ENCODE peak calls at places on chromosome 3, in four cellular contexts. V is testis, H is ovary, K is uterus. O is an unnamed sample.

GRCh38 chr3:134055661-134056060 is 25.9 kb upstream of the SLCO2A1 start:
- DNase-seq in V (no peak), H (no peak), K (no peak), O (no peak)

GRCh38 chr3:56940989-56941388 is 119.5 kb upstream of the SPATA12 start:
- DNase-seq in V (no peak), H (no peak), K (no peak), O (no peak)

GRCh38 chr3:177256991-177257390 is 59.7 kb upstream of the TBL1XR1 start:
- DNase-seq in V (no peak), H (no peak), K (no peak), O (no peak)

GRCh38 chr3:177640319-177640997 is 443.2 kb upstream of the TBL1XR1 start:
- DNase-seq in V (no peak), H (no peak), K (no peak), O (no peak)

GRCh38 chr3:124256599-124256998 is 264.7 kb upstream of the ROPN1 start:
- DNase-seq in V (no peak), H (no peak), K (no peak), O (no peak)

GRCh38 chr3:188595890-188596376 is 442.0 kb downstream of the LPP start:
- DNase-seq in V (no peak), H (no peak), K (no peak), O (no peak)

GRCh38 chr3:104044002-104044401 is 1322.7 kb upstream of the ALCAM start:
- DNase-seq in V (no peak), H (no peak), K (no peak), O (no peak)

GRCh38 chr3:114310701-114311100 is 16.9 kb downstream of the TIGIT start:
- DNase-seq in V (no peak), H (no peak), K (no peak), O (no peak)

GRCh38 chr3:101577276-101577675 is 3.3 kb downstream of the PCNP start:
- DNase-seq in V (no peak), H (no peak), K (no peak), O (no peak)

GRCh38 chr3:114552527-114552812 is 258.6 kb downstream of the TIGIT start:
- DNase-seq in V (no peak), H (no peak), K (no peak), O (no peak)

GRCh38 chr3:9727041-9727595 is 4.4 kb upstream of the BRPF1 start:
- DNase-seq in V (peak), H (no peak), K (no peak), O (no peak)

GRCh38 chr3:141109761-141110160 is 58.6 kb downstream of the SPSB4 start:
- DNase-seq in V (no peak), H (no peak), K (peak), O (no peak)

GRCh38 chr3:78604328-78604727 is 1163.5 kb downstream of the ROBO1 start:
- DNase-seq in V (no peak), H (no peak), K (no peak), O (no peak)

GRCh38 chr3:41265823-41266273 is 66.5 kb downstream of the CTNNB1 start:
- DNase-seq in V (no peak), H (no peak), K (no peak), O (no peak)

GRCh38 chr3:174287601-174288180 is 571.4 kb upstream of the NAALADL2 start:
- DNase-seq in V (no peak), H (no peak), K (no peak), O (no peak)

GRCh38 chr3:32843504-32844321 is 25.9 kb downstream of the TRIM71 start:
- DNase-seq in V (no peak), H (no peak), K (no peak), O (no peak)

GRCh38 chr3:64341355-64341754 is 116.1 kb upstream of the PRICKLE2 start:
- DNase-seq in V (peak), H (no peak), K (peak), O (no peak)

GRCh38 chr3:25916286-25916685 is 126.4 kb downstream of the OXSM start:
- DNase-seq in V (no peak), H (no peak), K (no peak), O (no peak)

GRCh38 chr3:3800076-3800448 is 831 bp downstream of the LRRN1 start:
- DNase-seq in V (peak), H (peak), K (no peak), O (no peak)

GRCh38 chr3:117562000-117562399 is 852.4 kb downstream of the TUSC7 start:
- DNase-seq in V (no peak), H (no peak), K (no peak), O (no peak)

GRCh38 chr3:171225698-171226097 is 199.2 kb upstream of the SLC2A2 start:
- DNase-seq in V (no peak), H (no peak), K (no peak), O (no peak)

GRCh38 chr3:188954590-188955208 is 217.1 kb upstream of the TPRG1 start:
- DNase-seq in V (peak), H (peak), K (peak), O (peak)

GRCh38 chr3:29889230-29889629 is 608.4 kb downstream of the RBMS3 start:
- DNase-seq in V (no peak), H (no peak), K (no peak), O (no peak)

GRCh38 chr3:47850062-47850802 is 47.3 kb downstream of the DHX30 start:
- DNase-seq in V (no peak), H (no peak), K (no peak), O (no peak)

GRCh38 chr3:171285287-171285686 is 174.9 kb downstream of the TNIK start:
- DNase-seq in V (no peak), H (no peak), K (no peak), O (no peak)

GRCh38 chr3:61438253-61439115 is 122.9 kb upstream of the PTPRG start:
- DNase-seq in V (no peak), H (no peak), K (no peak), O (no peak)

GRCh38 chr3:713225-713624 is 379.6 kb upstream of the CNTN6 start:
- DNase-seq in V (no peak), H (no peak), K (no peak), O (no peak)

GRCh38 chr3:186219211-186219638 is 110.3 kb upstream of the ETV5 start:
- DNase-seq in V (no peak), H (no peak), K (no peak), O (no peak)

GRCh38 chr3:43063114-43063513 is 42.8 kb downstream of the POMGNT2 start:
- DNase-seq in V (no peak), H (no peak), K (no peak), O (no peak)

GRCh38 chr3:36214460-36214859 is 165.8 kb upstream of the STAC start:
- DNase-seq in V (no peak), H (no peak), K (no peak), O (no peak)

GRCh38 chr3:85554153-85554552 is 595.4 kb downstream of the CADM2 start:
- DNase-seq in V (no peak), H (no peak), K (no peak), O (no peak)

GRCh38 chr3:71498053-71498452 is 85.5 kb downstream of the FOXP1 start:
- DNase-seq in V (no peak), H (no peak), K (no peak), O (no peak)

DNA sequence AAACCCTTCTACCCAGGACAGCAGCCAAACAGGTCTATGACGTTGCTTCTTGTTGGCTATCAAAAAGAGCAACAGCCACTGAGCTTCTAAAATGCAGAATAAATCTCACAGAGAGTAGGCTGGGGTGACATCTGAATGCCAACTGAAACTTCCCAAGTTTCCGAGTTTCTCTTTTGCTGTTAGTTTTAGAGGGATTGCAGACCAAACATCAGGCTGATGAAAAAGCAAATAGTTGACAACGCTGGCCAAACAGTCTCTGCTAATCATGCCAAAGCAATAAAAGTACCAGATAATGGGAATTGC is 670 bp upstream of the CBLB start:
- DNase-seq in V (no peak), H (no peak), K (no peak), O (no peak)
- TF ChIP-seq POLR2A in V (no peak), H (no peak), K (no peak), O (no peak)

DNA sequence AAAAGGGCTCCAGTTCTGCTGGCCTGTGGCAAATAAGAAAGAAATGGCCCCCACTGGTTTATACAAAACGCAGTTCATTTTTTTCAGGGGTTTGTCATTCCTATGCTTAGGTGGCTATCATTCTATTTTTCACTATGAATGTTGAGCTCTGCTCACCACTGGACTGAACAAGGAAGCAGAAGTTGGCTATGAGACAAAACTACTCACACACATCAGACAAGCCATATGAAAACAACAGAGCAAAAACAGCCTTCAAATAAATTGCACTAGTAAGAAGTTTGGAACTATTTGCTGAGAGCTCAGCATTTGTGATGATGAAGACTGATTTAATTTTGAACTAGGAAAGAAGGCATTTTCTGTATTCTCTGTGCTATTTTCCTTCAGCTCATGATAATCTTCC is 328.5 kb downstream of the MECOM start:
- DNase-seq in V (no peak), H (no peak), K (no peak), O (no peak)
- H3K27ac ChIP-seq in V (no peak), H (no peak), K (no peak), O (no peak)

GRCh38 chr3:131738095-131738494 is 235.3 kb upstream of the MRPL3 start:
- DNase-seq in V (no peak), H (no peak), K (no peak), O (no peak)
- TF ChIP-seq POLR2A in V (no peak), H (no peak), K (no peak), O (no peak)

GRCh38 chr3:11635671-11636371 is 7.9 kb downstream of the VGLL4 start:
- DNase-seq in V (no peak), H (no peak), K (no peak), O (no peak)

GRCh38 chr3:11634974-11635612 is 8.6 kb downstream of the VGLL4 start:
- DNase-seq in V (no peak), H (no peak), K (no peak), O (no peak)

GRCh38 chr3:11637901-11638668 is 5.6 kb downstream of the VGLL4 start:
- DNase-seq in V (peak), H (no peak), K (no peak), O (no peak)

GRCh38 chr3:11634081-11634635 is 9.6 kb downstream of the VGLL4 start:
- DNase-seq in V (no peak), H (no peak), K (peak), O (no peak)

DNA sequence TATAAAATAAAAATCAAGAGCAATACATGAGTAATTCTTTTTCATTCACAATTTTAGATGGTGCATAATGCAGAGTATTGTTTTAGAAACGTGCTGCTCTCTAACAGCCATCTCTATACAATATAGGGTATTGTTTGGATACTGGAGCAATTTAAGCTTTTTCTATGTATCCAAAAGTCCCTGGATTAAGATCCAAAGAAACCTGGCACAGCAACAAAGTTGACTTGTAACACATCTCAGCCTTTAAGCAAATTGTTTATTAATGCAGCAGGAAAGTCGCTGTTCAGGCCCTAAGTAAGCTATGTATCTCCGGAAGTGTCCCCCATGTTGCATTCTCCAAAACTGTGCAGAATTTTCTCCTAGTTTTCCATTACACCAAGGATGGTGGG is 7.3 kb downstream of the VGLL4 start:
- DNase-seq in V (no peak), H (no peak), K (no peak), O (no peak)
- H3K27ac ChIP-seq in V (peak), H (peak), K (peak), O (peak)

GRCh38 chr3:149296972-149297371 is 36.5 kb downstream of the TM4SF18 start:
- DNase-seq in V (no peak), H (no peak), K (no peak), O (no peak)

GRCh38 chr3:149305376-149305775 is 28.1 kb downstream of the TM4SF18 start:
- DNase-seq in V (no peak), H (no peak), K (no peak), O (no peak)

DNA sequence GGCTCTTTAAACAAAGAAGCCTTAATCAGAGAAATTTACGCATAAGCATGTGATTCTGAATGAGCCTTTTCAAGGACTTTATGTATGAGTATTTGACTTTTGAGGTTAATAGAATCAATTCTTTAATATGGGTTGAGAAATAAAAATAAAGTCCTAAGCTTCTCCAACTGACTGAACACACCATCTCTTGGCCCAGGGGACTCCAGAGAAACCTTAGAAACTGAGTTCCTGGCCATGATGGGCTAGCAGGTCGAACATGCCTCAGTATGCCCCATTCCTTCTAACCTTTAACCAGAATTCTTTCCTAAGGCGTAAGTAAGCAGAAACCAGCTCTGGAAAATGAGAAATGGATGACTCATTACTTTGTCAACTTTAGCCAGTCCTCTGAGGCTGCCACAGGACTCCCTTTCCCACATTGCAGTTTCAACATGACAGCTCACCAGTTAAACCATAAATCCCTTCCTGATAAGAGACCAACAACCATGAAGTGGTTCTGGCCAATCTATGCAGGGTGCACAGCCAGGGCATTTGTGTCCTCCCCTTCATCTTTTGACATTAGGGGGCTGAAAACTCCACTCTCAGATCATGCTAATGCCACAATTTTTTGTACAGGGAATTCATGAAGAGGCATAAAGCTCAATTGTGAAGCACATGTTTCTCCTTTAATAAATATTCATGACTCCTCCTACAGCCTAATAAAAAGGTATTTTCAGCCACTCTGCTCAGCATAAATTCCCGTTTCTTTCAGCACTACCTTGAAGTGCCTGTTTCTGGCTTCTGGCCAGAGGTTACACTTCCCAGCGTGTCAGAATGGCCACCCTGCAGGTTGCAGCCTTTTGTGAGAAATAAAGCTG is 33.3 kb downstream of the TM4SF18 start:
- DNase-seq in V (no peak), H (no peak), K (peak), O (no peak)
- TF ChIP-seq POLR2A in V (no peak), H (no peak), K (no peak), O (no peak)

GRCh38 chr3:196169836-196170240 is 41.4 kb downstream of the ZDHHC19 start:
- DNase-seq in V (no peak), H (no peak), K (no peak), O (no peak)
- H3K27ac ChIP-seq in V (no peak), H (no peak), K (no peak), O (no peak)

GRCh38 chr3:50454671-50455070 is 48.8 kb downstream of the CACNA2D2 start:
- DNase-seq in V (no peak), H (no peak), K (no peak), O (no peak)

GRCh38 chr3:50453907-50454306 is 49.5 kb downstream of the CACNA2D2 start:
- DNase-seq in V (no peak), H (no peak), K (no peak), O (no peak)

GRCh38 chr3:50448752-50449539 is 54.5 kb downstream of the CACNA2D2 start:
- DNase-seq in V (no peak), H (no peak), K (no peak), O (no peak)

GRCh38 chr3:50447290-50447840 is 56.1 kb downstream of the CACNA2D2 start:
- DNase-seq in V (no peak), H (no peak), K (no peak), O (no peak)

DNA sequence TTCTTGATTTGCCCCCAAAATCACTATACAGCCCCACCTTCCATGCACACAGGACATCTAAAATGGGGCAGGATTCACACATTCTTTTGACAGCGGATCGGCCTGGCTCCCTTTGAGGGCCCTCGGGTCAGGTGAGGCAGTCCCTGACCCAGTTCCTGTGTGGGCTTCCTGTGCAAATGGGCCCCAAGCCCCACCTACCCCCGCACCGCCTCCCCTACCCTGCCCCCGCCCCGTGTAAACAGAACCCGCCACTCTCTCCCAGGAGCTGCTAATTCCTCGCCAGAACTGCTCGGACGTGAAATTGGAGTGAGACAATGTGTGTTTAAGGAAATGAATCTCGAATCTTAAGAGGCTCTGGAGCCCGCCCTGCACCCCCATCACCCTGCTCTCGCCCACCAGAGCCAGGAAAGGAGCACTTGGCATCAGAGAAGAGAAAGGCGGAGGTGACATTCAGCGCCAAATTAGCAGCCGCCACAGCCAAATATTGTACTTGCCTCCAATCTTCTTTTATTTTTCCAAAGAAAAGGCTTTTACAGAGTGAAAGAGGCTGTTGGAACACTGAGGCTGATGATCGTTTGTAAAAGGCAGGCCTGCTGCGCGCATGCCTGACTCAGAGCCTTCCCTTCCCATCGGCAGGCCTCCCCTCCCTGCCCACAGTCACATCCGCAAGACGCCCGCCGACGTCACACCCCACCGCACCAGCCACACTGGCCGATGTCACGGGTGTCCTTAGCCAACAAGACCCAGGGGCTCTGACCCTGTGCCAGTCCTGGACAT is 53.1 kb downstream of the CACNA2D2 start:
- DNase-seq in V (peak), H (peak), K (peak), O (peak)
- TF ChIP-seq POLR2A in V (no peak), H (no peak), K (no peak), O (no peak)

DNA sequence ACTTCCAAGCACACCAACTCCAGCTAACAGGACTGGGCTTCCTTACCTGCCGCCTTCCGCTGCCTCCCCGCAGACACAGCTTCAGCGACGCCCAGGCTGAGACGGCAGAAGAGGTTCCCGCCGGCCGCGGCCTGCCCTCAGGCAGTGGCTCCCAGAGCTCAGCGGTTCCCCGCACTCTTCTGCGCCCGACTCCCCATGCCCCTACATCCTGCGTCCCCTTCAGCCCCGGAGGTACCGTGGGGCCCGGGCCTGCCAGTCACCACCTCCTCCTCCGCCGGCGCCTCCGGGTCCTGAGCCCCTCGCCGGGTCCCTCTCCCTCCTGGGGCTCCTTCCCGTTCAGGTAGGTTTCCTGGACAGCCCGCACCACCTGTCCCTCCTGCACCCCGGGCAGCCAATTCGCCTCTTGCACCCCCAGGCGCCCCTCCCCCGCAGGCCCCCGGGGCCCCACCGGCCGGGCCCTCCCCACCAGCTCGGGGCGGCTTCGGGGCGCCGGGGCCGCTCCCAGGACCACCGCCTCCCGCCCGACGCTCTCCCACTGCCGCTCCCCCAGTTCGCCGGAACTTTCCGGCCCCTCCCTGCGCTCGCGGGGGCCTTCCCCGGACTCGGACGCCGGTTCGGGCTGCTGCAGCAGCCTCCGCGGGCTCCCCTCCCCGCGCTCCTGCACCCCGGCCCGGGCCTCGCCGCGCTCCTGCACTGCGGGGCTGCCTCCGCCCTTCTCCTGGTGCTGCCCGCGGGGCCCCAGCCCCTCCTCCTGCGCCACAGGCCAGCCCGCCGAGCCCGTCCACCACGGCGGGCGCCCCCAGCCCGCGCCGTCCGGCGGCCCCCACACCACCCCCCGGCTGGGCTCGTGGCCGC is at the start of gene TNK2:
- DNase-seq in V (no peak), H (peak), K (no peak), O (peak)
- H3K27ac ChIP-seq in V (no peak), H (no peak), K (peak), O (peak)